ENCODE peak calls at places on chromosomes 13 and 19, in eight cellular contexts. One of them, this sample, is unnamed.
A peak's percentile ranks its signal among the peaks of the same experiment; 100 is the strongest.

GRCh38 chr19:30870861-30871260 is 478.4 kb downstream of the TSHZ3 start:
- DNase-seq in psoas muscle: no peak
- DNase-seq in PC-3: no peak
- DNase-seq in bronchial epithelial cell: no peak
- DNase-seq in gastrocnemius medialis: no peak
- DNase-seq in suprapubic skin: no peak
- DNase-seq in pancreas: no peak
- DNase-seq in left ventricle myocardium inferior: no peak
- DNase-seq in this sample: no peak

GRCh38 chr13:104593693-104594092 is 1527.5 kb upstream of the SLC10A2 start:
- DNase-seq in psoas muscle: no peak
- DNase-seq in PC-3: no peak
- DNase-seq in bronchial epithelial cell: no peak
- DNase-seq in gastrocnemius medialis: no peak
- DNase-seq in suprapubic skin: no peak
- DNase-seq in pancreas: no peak
- DNase-seq in left ventricle myocardium inferior: no peak
- DNase-seq in this sample: no peak

GRCh38 chr13:25886438-25887214 is 165.2 kb downstream of the SHISA2 start:
- DNase-seq in psoas muscle: no peak
- DNase-seq in PC-3: peak; percentile 91
- DNase-seq in bronchial epithelial cell: peak; percentile 95
- DNase-seq in gastrocnemius medialis: no peak
- DNase-seq in suprapubic skin: no peak
- DNase-seq in pancreas: no peak
- DNase-seq in left ventricle myocardium inferior: no peak
- DNase-seq in this sample: peak; percentile 83

GRCh38 chr19:38618590-38619360 is at the start of gene EIF3K:
- DNase-seq in psoas muscle: peak; percentile 99
- DNase-seq in PC-3: peak; percentile 98
- DNase-seq in bronchial epithelial cell: peak; percentile 97
- DNase-seq in gastrocnemius medialis: peak; percentile 97
- DNase-seq in suprapubic skin: peak; percentile 99
- DNase-seq in pancreas: peak; percentile 99
- DNase-seq in left ventricle myocardium inferior: peak; percentile 99
- DNase-seq in this sample: peak; percentile 99

GRCh38 chr19:5925830-5926459 is 11.9 kb downstream of the CAPS start:
- DNase-seq in psoas muscle: no peak
- DNase-seq in PC-3: no peak
- DNase-seq in bronchial epithelial cell: no peak
- DNase-seq in gastrocnemius medialis: no peak
- DNase-seq in suprapubic skin: no peak
- DNase-seq in pancreas: no peak
- DNase-seq in left ventricle myocardium inferior: no peak
- DNase-seq in this sample: no peak

GRCh38 chr19:14639536-14640277 is 34.9 kb downstream of the ADGRE3 start:
- DNase-seq in psoas muscle: no peak
- DNase-seq in PC-3: no peak
- DNase-seq in bronchial epithelial cell: no peak
- DNase-seq in gastrocnemius medialis: no peak
- DNase-seq in suprapubic skin: no peak
- DNase-seq in pancreas: no peak
- DNase-seq in left ventricle myocardium inferior: no peak
- DNase-seq in this sample: no peak

GRCh38 chr19:8257052-8257443 is 47.9 kb downstream of the CERS4 start:
- DNase-seq in psoas muscle: no peak
- DNase-seq in PC-3: no peak
- DNase-seq in bronchial epithelial cell: no peak
- DNase-seq in gastrocnemius medialis: no peak
- DNase-seq in suprapubic skin: no peak
- DNase-seq in pancreas: no peak
- DNase-seq in left ventricle myocardium inferior: no peak
- DNase-seq in this sample: no peak

GRCh38 chr19:50214699-50215543 is 11.5 kb downstream of the MYH14 start:
- DNase-seq in psoas muscle: no peak
- DNase-seq in PC-3: peak; percentile 97
- DNase-seq in bronchial epithelial cell: peak; percentile 29
- DNase-seq in gastrocnemius medialis: no peak
- DNase-seq in suprapubic skin: peak; percentile 80
- DNase-seq in pancreas: peak; percentile 76
- DNase-seq in left ventricle myocardium inferior: no peak
- DNase-seq in this sample: peak; percentile 25

GRCh38 chr13:44274838-44275237 is 98.8 kb upstream of the SERP2 start:
- DNase-seq in psoas muscle: no peak
- DNase-seq in PC-3: no peak
- DNase-seq in bronchial epithelial cell: no peak
- DNase-seq in gastrocnemius medialis: no peak
- DNase-seq in suprapubic skin: no peak
- DNase-seq in pancreas: no peak
- DNase-seq in left ventricle myocardium inferior: no peak
- DNase-seq in this sample: no peak

GRCh38 chr19:17214531-17215124 is 529 bp upstream of the USE1 start:
- DNase-seq in psoas muscle: no peak
- DNase-seq in PC-3: no peak
- DNase-seq in bronchial epithelial cell: no peak
- DNase-seq in gastrocnemius medialis: no peak
- DNase-seq in suprapubic skin: no peak
- DNase-seq in pancreas: no peak
- DNase-seq in left ventricle myocardium inferior: no peak
- DNase-seq in this sample: no peak

GRCh38 chr19:18931316-18932162 is 9.5 kb downstream of the HOMER3 start:
- DNase-seq in psoas muscle: no peak
- DNase-seq in PC-3: no peak
- DNase-seq in bronchial epithelial cell: no peak
- DNase-seq in gastrocnemius medialis: no peak
- DNase-seq in suprapubic skin: no peak
- DNase-seq in pancreas: no peak
- DNase-seq in left ventricle myocardium inferior: no peak
- DNase-seq in this sample: no peak

GRCh38 chr13:89925107-89925506 is 1422.4 kb upstream of the MIR17HG start:
- DNase-seq in psoas muscle: no peak
- DNase-seq in PC-3: peak; percentile 53
- DNase-seq in bronchial epithelial cell: peak; percentile 45
- DNase-seq in gastrocnemius medialis: no peak
- DNase-seq in suprapubic skin: no peak
- DNase-seq in pancreas: no peak
- DNase-seq in left ventricle myocardium inferior: no peak
- DNase-seq in this sample: no peak

GRCh38 chr13:97057196-97057595 is 62.9 kb upstream of the OXGR1 start:
- DNase-seq in psoas muscle: no peak
- DNase-seq in PC-3: no peak
- DNase-seq in bronchial epithelial cell: no peak
- DNase-seq in gastrocnemius medialis: no peak
- DNase-seq in suprapubic skin: no peak
- DNase-seq in pancreas: no peak
- DNase-seq in left ventricle myocardium inferior: no peak
- DNase-seq in this sample: no peak

GRCh38 chr13:31818236-31818635 is 78.9 kb downstream of the RXFP2 start:
- DNase-seq in psoas muscle: no peak
- DNase-seq in PC-3: no peak
- DNase-seq in bronchial epithelial cell: peak; percentile 33
- DNase-seq in gastrocnemius medialis: no peak
- DNase-seq in suprapubic skin: no peak
- DNase-seq in pancreas: no peak
- DNase-seq in left ventricle myocardium inferior: no peak
- DNase-seq in this sample: no peak

GRCh38 chr13:102293723-102294122 is 108.1 kb downstream of the FGF14 start:
- DNase-seq in psoas muscle: no peak
- DNase-seq in PC-3: no peak
- DNase-seq in bronchial epithelial cell: no peak
- DNase-seq in gastrocnemius medialis: no peak
- DNase-seq in suprapubic skin: no peak
- DNase-seq in pancreas: no peak
- DNase-seq in left ventricle myocardium inferior: no peak
- DNase-seq in this sample: no peak

GRCh38 chr13:107339209-107339608 is 771.3 kb upstream of the ARGLU1 start:
- DNase-seq in psoas muscle: no peak
- DNase-seq in PC-3: peak; percentile 52
- DNase-seq in bronchial epithelial cell: peak; percentile 23
- DNase-seq in gastrocnemius medialis: no peak
- DNase-seq in suprapubic skin: no peak
- DNase-seq in pancreas: no peak
- DNase-seq in left ventricle myocardium inferior: no peak
- DNase-seq in this sample: no peak

GRCh38 chr19:18915639-18916038 is 3.5 kb downstream of the COPE start:
- DNase-seq in psoas muscle: peak; percentile 49
- DNase-seq in PC-3: peak; percentile 55
- DNase-seq in bronchial epithelial cell: peak; percentile 32
- DNase-seq in gastrocnemius medialis: no peak
- DNase-seq in suprapubic skin: no peak
- DNase-seq in pancreas: peak; percentile 40
- DNase-seq in left ventricle myocardium inferior: no peak
- DNase-seq in this sample: no peak

GRCh38 chr19:42229263-42229854 is 9.2 kb downstream of the ZNF526 start:
- DNase-seq in psoas muscle: no peak
- DNase-seq in PC-3: no peak
- DNase-seq in bronchial epithelial cell: no peak
- DNase-seq in gastrocnemius medialis: no peak
- DNase-seq in suprapubic skin: no peak
- DNase-seq in pancreas: no peak
- DNase-seq in left ventricle myocardium inferior: no peak
- DNase-seq in this sample: no peak
- TF ChIP-seq CTCF in psoas muscle: no peak
- TF ChIP-seq CTCF in PC-3: no peak
- TF ChIP-seq CTCF in bronchial epithelial cell: no peak
- TF ChIP-seq CTCF in gastrocnemius medialis: no peak
- TF ChIP-seq CTCF in suprapubic skin: no peak
- TF ChIP-seq CTCF in pancreas: no peak
- TF ChIP-seq CTCF in left ventricle myocardium inferior: no peak
- TF ChIP-seq CTCF in this sample: no peak

GRCh38 chr19:54231077-54231931 is 8.5 kb upstream of the LILRB3 start:
- DNase-seq in psoas muscle: peak; percentile 87
- DNase-seq in PC-3: peak; percentile 93
- DNase-seq in bronchial epithelial cell: peak; percentile 44
- DNase-seq in gastrocnemius medialis: peak; percentile 34
- DNase-seq in suprapubic skin: peak; percentile 89
- DNase-seq in pancreas: peak; percentile 93
- DNase-seq in left ventricle myocardium inferior: peak; percentile 84
- DNase-seq in this sample: no peak

GRCh38 chr19:54229146-54229545 is 6.3 kb upstream of the LILRB3 start:
- DNase-seq in psoas muscle: no peak
- DNase-seq in PC-3: no peak
- DNase-seq in bronchial epithelial cell: no peak
- DNase-seq in gastrocnemius medialis: no peak
- DNase-seq in suprapubic skin: no peak
- DNase-seq in pancreas: no peak
- DNase-seq in left ventricle myocardium inferior: no peak
- DNase-seq in this sample: no peak

GRCh38 chr19:54232552-54232934 is 9.7 kb upstream of the LILRB3 start:
- DNase-seq in psoas muscle: no peak
- DNase-seq in PC-3: peak; percentile 61
- DNase-seq in bronchial epithelial cell: no peak
- DNase-seq in gastrocnemius medialis: no peak
- DNase-seq in suprapubic skin: no peak
- DNase-seq in pancreas: no peak
- DNase-seq in left ventricle myocardium inferior: no peak
- DNase-seq in this sample: no peak

GRCh38 chr19:54230031-54230430 is 7.2 kb upstream of the LILRB3 start:
- DNase-seq in psoas muscle: no peak
- DNase-seq in PC-3: no peak
- DNase-seq in bronchial epithelial cell: no peak
- DNase-seq in gastrocnemius medialis: no peak
- DNase-seq in suprapubic skin: no peak
- DNase-seq in pancreas: no peak
- DNase-seq in left ventricle myocardium inferior: no peak
- DNase-seq in this sample: no peak

GRCh38 chr19:54233941-54234340 is 8.6 kb downstream of the LILRA6 start:
- DNase-seq in psoas muscle: no peak
- DNase-seq in PC-3: no peak
- DNase-seq in bronchial epithelial cell: no peak
- DNase-seq in gastrocnemius medialis: no peak
- DNase-seq in suprapubic skin: no peak
- DNase-seq in pancreas: no peak
- DNase-seq in left ventricle myocardium inferior: no peak
- DNase-seq in this sample: no peak
- H3K27me3 ChIP-seq in psoas muscle: peaks cover 4% of the 10 kb centered on the region
- H3K27me3 ChIP-seq in PC-3: peaks cover 16% of the 10 kb centered on the region
- H3K27me3 ChIP-seq in bronchial epithelial cell: no peaks in the 10 kb centered on the region
- H3K27me3 ChIP-seq in gastrocnemius medialis: peaks cover 6% of the 10 kb centered on the region
- H3K27me3 ChIP-seq in suprapubic skin: peaks cover 17% of the 10 kb centered on the region
- H3K27me3 ChIP-seq in pancreas: no peaks in the 10 kb centered on the region
- H3K27me3 ChIP-seq in left ventricle myocardium inferior: peaks cover 44% of the 10 kb centered on the region
- H3K27me3 ChIP-seq in this sample: no peaks in the 10 kb centered on the region

DNA sequence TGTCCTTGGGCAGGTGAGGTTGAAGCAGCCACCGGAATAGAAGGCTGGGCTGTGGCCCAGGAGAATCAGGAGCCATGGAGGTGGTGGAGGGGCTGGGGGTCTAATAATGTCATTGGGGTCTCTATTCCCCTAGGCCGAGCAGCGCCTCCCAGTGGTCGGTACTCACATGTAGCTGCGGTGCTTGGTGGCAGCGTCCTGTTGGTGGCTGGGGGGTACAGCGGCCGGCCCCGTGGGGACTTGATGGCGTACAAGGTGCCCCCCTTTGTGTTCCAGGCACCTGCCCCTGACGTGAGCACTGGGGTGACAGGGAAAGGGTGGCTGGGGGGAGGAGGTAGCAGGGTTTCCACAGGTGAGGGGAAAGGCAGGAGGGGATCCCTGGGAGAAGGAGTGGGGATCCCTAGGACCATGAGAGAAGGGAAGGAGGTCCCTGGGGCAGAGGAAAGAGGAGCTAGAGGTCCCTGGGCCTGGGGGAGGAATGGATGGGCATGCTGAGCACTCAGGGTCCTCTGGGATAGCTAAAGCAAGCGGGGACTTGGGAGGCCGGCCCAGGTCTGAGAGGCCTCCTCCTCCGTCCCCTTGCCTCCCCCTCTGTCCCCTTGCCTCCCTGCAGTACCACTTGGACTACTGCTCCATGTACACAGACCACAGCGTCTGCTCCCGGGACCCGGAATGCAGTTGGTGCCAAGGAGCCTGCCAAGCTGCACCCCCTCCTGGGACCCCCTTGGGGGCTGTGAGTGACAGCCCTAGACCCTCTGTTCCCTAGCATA is 18.1 kb downstream of the MEGF8 start:
- DNase-seq in psoas muscle: no peak
- DNase-seq in PC-3: no peak
- DNase-seq in bronchial epithelial cell: no peak
- DNase-seq in gastrocnemius medialis: no peak
- DNase-seq in suprapubic skin: no peak
- DNase-seq in pancreas: no peak
- DNase-seq in left ventricle myocardium inferior: no peak
- DNase-seq in this sample: no peak
- TF ChIP-seq CTCF in psoas muscle: no peak
- TF ChIP-seq CTCF in PC-3: peak; percentile 33
- TF ChIP-seq CTCF in bronchial epithelial cell: no peak
- TF ChIP-seq CTCF in gastrocnemius medialis: no peak
- TF ChIP-seq CTCF in suprapubic skin: no peak
- TF ChIP-seq CTCF in pancreas: no peak
- TF ChIP-seq CTCF in left ventricle myocardium inferior: no peak
- TF ChIP-seq CTCF in this sample: peak; percentile 12

DNA sequence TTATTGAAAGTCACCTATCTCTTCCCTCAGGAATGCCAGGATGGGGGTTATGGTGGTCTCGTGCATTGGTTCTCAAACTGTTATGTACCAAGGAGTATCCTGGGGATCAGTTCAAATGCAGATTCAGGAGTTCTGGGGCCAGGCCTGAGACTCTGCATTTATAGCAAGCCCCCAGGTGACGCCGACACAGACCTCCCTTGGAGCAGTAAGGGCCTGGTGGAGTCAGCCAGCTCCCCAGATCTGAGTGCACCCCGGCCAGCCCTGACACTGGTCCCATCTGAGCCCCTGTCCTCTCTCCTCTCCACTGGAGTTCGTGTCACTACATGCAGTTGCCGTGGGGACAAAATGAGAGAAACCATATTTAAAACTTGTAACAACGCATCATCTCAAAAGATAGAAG is 112.9 kb downstream of the COL4A2 start:
- DNase-seq in psoas muscle: no peak
- DNase-seq in PC-3: no peak
- DNase-seq in bronchial epithelial cell: no peak
- DNase-seq in gastrocnemius medialis: no peak
- DNase-seq in suprapubic skin: no peak
- DNase-seq in pancreas: no peak
- DNase-seq in left ventricle myocardium inferior: no peak
- DNase-seq in this sample: no peak
- H3K27me3 ChIP-seq in psoas muscle: no peaks in the 10 kb centered on the region
- H3K27me3 ChIP-seq in PC-3: no peaks in the 10 kb centered on the region
- H3K27me3 ChIP-seq in bronchial epithelial cell: no peaks in the 10 kb centered on the region
- H3K27me3 ChIP-seq in gastrocnemius medialis: no peaks in the 10 kb centered on the region
- H3K27me3 ChIP-seq in suprapubic skin: no peaks in the 10 kb centered on the region
- H3K27me3 ChIP-seq in pancreas: no peaks in the 10 kb centered on the region
- H3K27me3 ChIP-seq in left ventricle myocardium inferior: no peaks in the 10 kb centered on the region
- H3K27me3 ChIP-seq in this sample: no peaks in the 10 kb centered on the region